ENCODE peak calls at places on chromosomes 7 and 10, in ten cellular contexts. I is Right ventricle myocardium superior; Y is BJ; T is EL; O is CD4-positive, CD25-positive, alpha-beta regulatory T cell; G is activated naive CD4-positive, alpha-beta T cell treated with anti-CD3 and anti-CD28 coated beads for 36 hours; F is WERI-Rb-1; K is activated CD4-positive, alpha-beta memory T cell treated with anti-CD3 and anti-CD28 coated beads, Interleukin-2, amount 10 ng/mL, durations not matched to agents 7 days and 5 days; V is activated CD8-positive, alpha-beta memory T cell treated with anti-CD3 and anti-CD28 coated beads for 48 hours; H is A549. X is an unnamed sample.

GRCh38 chr10:13120786-13121499 is 21.0 kb downstream of the OPTN start:
- DNase-seq in I (no peak), Y (no peak), T (no peak), O (no peak), G (no peak), F (peak), K (no peak), V (no peak), H (no peak), X (no peak)

GRCh38 chr7:32155712-32156111 is 85.5 kb upstream of the PDE1C start:
- DNase-seq in I (no peak), Y (no peak), T (peak), O (no peak), G (no peak), F (no peak), K (no peak), V (no peak), H (no peak), X (no peak)

GRCh38 chr10:97849491-97850402 is at the start of gene GOLGA7B:
- DNase-seq in I (no peak), Y (no peak), T (no peak), O (peak), G (peak), F (peak), K (peak), V (peak), H (no peak), X (no peak)

GRCh38 chr7:151237244-151238189 is 5.2 kb downstream of the CHPF2 start:
- DNase-seq in I (no peak), Y (no peak), T (no peak), O (no peak), G (no peak), F (no peak), K (no peak), V (no peak), H (no peak), X (no peak)

GRCh38 chr7:116777613-116778380 is 84.6 kb upstream of the CAPZA2 start:
- DNase-seq in I (no peak), Y (peak), T (peak), O (no peak), G (no peak), F (no peak), K (no peak), V (no peak), H (no peak), X (no peak)

GRCh38 chr7:70586822-70587221 is 545.1 kb upstream of the GALNT17 start:
- DNase-seq in I (no peak), Y (peak), T (no peak), O (no peak), G (no peak), F (no peak), K (no peak), V (no peak), H (no peak), X (no peak)

GRCh38 chr10:132539431-132539839 is 1.8 kb downstream of the INPP5A start:
- DNase-seq in I (peak), Y (no peak), T (no peak), O (peak), G (peak), F (no peak), K (peak), V (no peak), H (no peak), X (no peak)

GRCh38 chr7:128025380-128025779 is 5.9 kb downstream of the LRRC4 start:
- DNase-seq in I (no peak), Y (no peak), T (peak), O (no peak), G (no peak), F (no peak), K (no peak), V (no peak), H (no peak), X (no peak)

GRCh38 chr10:79258894-79259293 is 88.4 kb upstream of the PPIF start:
- DNase-seq in I (no peak), Y (no peak), T (no peak), O (no peak), G (no peak), F (peak), K (no peak), V (no peak), H (no peak), X (no peak)

GRCh38 chr7:86470763-86471162 is 172.9 kb upstream of the GRM3 start:
- DNase-seq in I (no peak), Y (no peak), T (no peak), O (no peak), G (no peak), F (no peak), K (no peak), V (no peak), H (no peak), X (no peak)

GRCh38 chr7:151599401-151600227 is 79.9 kb upstream of the RHEB start:
- DNase-seq in I (no peak), Y (peak), T (peak), O (no peak), G (no peak), F (no peak), K (no peak), V (no peak), H (peak), X (no peak)

GRCh38 chr10:81031774-81032173 is 494.1 kb downstream of the SH2D4B start:
- DNase-seq in I (no peak), Y (no peak), T (no peak), O (no peak), G (no peak), F (no peak), K (no peak), V (no peak), H (no peak), X (no peak)

GRCh38 chr10:24209946-24210491 is 1.1 kb downstream of the KIAA1217 start:
- DNase-seq in I (no peak), Y (no peak), T (peak), O (no peak), G (peak), F (no peak), K (no peak), V (no peak), H (peak), X (no peak)

GRCh38 chr10:113958631-113959382 is 84.9 kb upstream of the ADRB1 start:
- DNase-seq in I (no peak), Y (peak), T (peak), O (no peak), G (peak), F (no peak), K (no peak), V (no peak), H (peak), X (peak)

GRCh38 chr10:128180843-128181242 is 54.6 kb upstream of the MKI67 start:
- DNase-seq in I (no peak), Y (no peak), T (no peak), O (peak), G (peak), F (no peak), K (peak), V (no peak), H (no peak), X (no peak)

GRCh38 chr10:122344741-122345258 is 29.7 kb upstream of the PLEKHA1 start:
- DNase-seq in I (no peak), Y (no peak), T (peak), O (no peak), G (no peak), F (no peak), K (no peak), V (no peak), H (no peak), X (peak)

GRCh38 chr10:50511512-50512213 is 112.1 kb downstream of the SGMS1 start:
- DNase-seq in I (no peak), Y (no peak), T (peak), O (no peak), G (peak), F (no peak), K (peak), V (no peak), H (peak), X (no peak)

X was measured in smooth muscle cell of the brain vasculature.